ENCODE peak calls at places on chromosomes 5 and 9, in four cellular contexts. W, F, C and D are unnamed samples.

GRCh38 chr5:119187776-119188529 is 117.1 kb downstream of the DMXL1 start:
- DNase-seq in W (no peak), F (no peak), C (no peak), D (no peak)

GRCh38 chr5:172870261-172870806 is 36.3 kb downstream of the ERGIC1 start:
- DNase-seq in W (no peak), F (no peak), C (no peak), D (no peak)

GRCh38 chr5:57499262-57500050 is 16.8 kb upstream of the ACTBL2 start:
- DNase-seq in W (peak), F (no peak), C (peak), D (peak)

GRCh38 chr9:110728058-110728457 is 59.5 kb downstream of the MUSK start:
- DNase-seq in W (no peak), F (no peak), C (no peak), D (no peak)

GRCh38 chr5:97854871-97855762 is 672.1 kb upstream of the RIOK2 start:
- DNase-seq in W (no peak), F (no peak), C (no peak), D (no peak)

GRCh38 chr5:168747987-168748777 is 169.0 kb upstream of the PANK3 start:
- DNase-seq in W (peak), F (peak), C (no peak), D (peak)

GRCh38 chr5:66992547-66992946 is 204.1 kb downstream of the CD180 start:
- DNase-seq in W (no peak), F (no peak), C (no peak), D (no peak)

GRCh38 chr9:35605336-35606137 is 475 bp downstream of the TESK1 start:
- DNase-seq in W (peak), F (no peak), C (no peak), D (peak)

GRCh38 chr5:109994135-109994534 is 304.4 kb downstream of the MAN2A1 start:
- DNase-seq in W (no peak), F (no peak), C (no peak), D (no peak)

GRCh38 chr5:34022131-34022705 is 14.4 kb upstream of the AMACR start:
- DNase-seq in W (no peak), F (no peak), C (no peak), D (no peak)

GRCh38 chr5:6585939-6586646 is 46.8 kb downstream of the NSUN2 start:
- DNase-seq in W (no peak), F (no peak), C (no peak), D (no peak)

GRCh38 chr5:123875444-123876264 is 363.7 kb downstream of the CSNK1G3 start:
- DNase-seq in W (no peak), F (no peak), C (no peak), D (no peak)

GRCh38 chr9:97517331-97518089 is 16.0 kb downstream of the TMOD1 start:
- DNase-seq in W (peak), F (no peak), C (no peak), D (no peak)

GRCh38 chr9:114004221-114004716 is 73.8 kb downstream of the AMBP start:
- DNase-seq in W (no peak), F (no peak), C (no peak), D (no peak)

GRCh38 chr5:138603521-138603920 is 28.3 kb upstream of the HSPA9 start:
- DNase-seq in W (no peak), F (no peak), C (peak), D (no peak)

DNA sequence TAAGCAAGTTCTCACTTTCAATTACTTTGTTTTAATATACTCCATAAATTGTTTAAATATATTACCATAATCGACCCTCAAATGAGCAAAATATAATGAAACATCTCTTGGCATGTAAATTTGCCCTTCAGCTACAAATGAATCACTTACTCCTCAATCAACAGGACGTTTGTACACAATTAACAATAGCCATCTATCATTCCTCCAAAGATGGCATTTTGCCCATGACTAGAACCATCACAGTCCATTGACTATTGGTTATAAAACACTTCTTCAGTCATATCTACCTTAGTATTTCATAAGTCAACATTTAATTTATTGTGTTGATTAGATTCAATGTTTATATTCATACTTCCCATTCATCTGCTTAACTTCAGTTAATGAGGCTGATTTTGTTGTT is 127.2 kb downstream of the CTNND2 start:
- DNase-seq in W (no peak), F (no peak), C (no peak), D (no peak)
- TF ChIP-seq SPI1 in W (no peak), F (no peak), C (no peak), D (no peak)

GRCh38 chr5:14306415-14306814 is 163.3 kb downstream of the TRIO start:
- DNase-seq in W (no peak), F (no peak), C (no peak), D (no peak)
- TF ChIP-seq SPI1 in W (no peak), F (no peak), C (no peak), D (no peak)

GRCh38 chr5:135398855-135399837 is at the start of gene MACROH2A1:
- DNase-seq in W (peak), F (peak), C (no peak), D (peak)
- TF ChIP-seq SPI1 in W (no peak), F (no peak), C (no peak), D (no peak)

GRCh38 chr5:86880785-86881492 is 263.2 kb downstream of the COX7C start:
- DNase-seq in W (peak), F (peak), C (peak), D (peak)
- TF ChIP-seq SPI1 in W (no peak), F (no peak), C (no peak), D (no peak)

DNA sequence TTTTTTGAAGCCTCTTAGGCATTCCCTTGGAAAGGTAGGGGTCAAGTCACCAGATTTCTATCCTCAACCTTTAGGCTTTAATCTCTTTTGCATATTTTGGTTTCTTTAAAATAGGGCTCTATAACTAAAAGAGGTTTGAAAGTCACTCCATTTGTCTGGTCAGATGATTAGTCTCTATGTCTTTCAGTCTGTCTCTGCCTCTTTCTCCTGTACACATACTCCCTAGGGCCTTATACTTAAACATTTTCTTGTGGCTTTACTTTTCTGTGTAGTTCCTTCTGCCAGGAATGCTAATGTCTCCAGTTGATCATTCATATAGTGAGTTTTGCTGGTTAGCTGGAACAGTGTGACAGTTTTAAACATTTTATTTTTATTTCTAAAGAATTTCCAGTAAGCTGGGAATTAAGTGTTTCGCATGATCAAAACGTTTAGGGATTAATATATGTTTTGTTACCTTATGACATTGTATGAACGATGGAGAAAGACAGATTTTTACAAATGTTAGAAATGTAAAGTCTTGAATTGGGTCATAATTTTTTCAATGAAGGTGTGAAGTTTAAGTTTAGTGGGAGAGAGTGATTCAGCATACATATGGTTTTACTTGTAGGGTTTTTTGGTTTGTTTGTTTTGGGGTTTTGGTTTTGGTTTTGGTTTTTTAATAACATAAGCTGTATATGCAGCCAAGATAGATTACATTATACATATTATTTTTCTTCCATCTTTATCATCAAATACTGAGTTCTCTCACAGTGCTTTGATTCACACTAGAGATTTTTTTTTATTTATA is 90.6 kb downstream of the ZCCHC7 start:
- DNase-seq in W (no peak), F (no peak), C (no peak), D (no peak)
- TF ChIP-seq SPI1 in W (no peak), F (no peak), C (no peak), D (no peak)